ENCODE peak calls at places on chromosomes 11 and 22, in five cellular contexts. D, H, U, C and L are unnamed samples.

GRCh38 chr22:32823024-32823730 is 21.7 kb downstream of the TIMP3 start:
- DNase-seq in D (no peak), H (no peak), U (no peak), C (no peak), L (peak)

GRCh38 chr22:21632237-21632895 is at the start of gene CCDC116:
- DNase-seq in D (peak), H (peak), U (no peak), C (no peak), L (peak)

GRCh38 chr11:9922806-9923205 is 258.9 kb downstream of the SWAP70 start:
- DNase-seq in D (no peak), H (no peak), U (no peak), C (no peak), L (no peak)

GRCh38 chr11:36056160-36056751 is 112.4 kb downstream of the LDLRAD3 start:
- DNase-seq in D (no peak), H (no peak), U (no peak), C (no peak), L (peak)

GRCh38 chr11:35303596-35304392 is 115.6 kb downstream of the SLC1A2 start:
- DNase-seq in D (no peak), H (no peak), U (no peak), C (peak), L (no peak)

GRCh38 chr11:9214765-9215164 is 50.4 kb downstream of the DENND5A start:
- DNase-seq in D (no peak), H (no peak), U (no peak), C (no peak), L (peak)

GRCh38 chr22:38435960-38436359 is 19.0 kb downstream of the KCNJ4 start:
- DNase-seq in D (no peak), H (no peak), U (no peak), C (no peak), L (no peak)

GRCh38 chr11:67374571-67375276 is 1.3 kb upstream of the CLCF1 start:
- DNase-seq in D (no peak), H (no peak), U (no peak), C (no peak), L (peak)

GRCh38 chr11:110531056-110531756 is 101.5 kb downstream of the FDX1 start:
- DNase-seq in D (no peak), H (no peak), U (no peak), C (no peak), L (no peak)

GRCh38 chr11:47551086-47551485 is 1.8 kb downstream of the CELF1 start:
- DNase-seq in D (no peak), H (no peak), U (no peak), C (no peak), L (peak)

GRCh38 chr11:10779086-10779485 is 28.0 kb downstream of the CTR9 start:
- DNase-seq in D (no peak), H (no peak), U (no peak), C (no peak), L (no peak)

GRCh38 chr11:4464216-4465159 is 15.4 kb downstream of the OR52K2 start:
- DNase-seq in D (no peak), H (no peak), U (no peak), C (no peak), L (peak)

GRCh38 chr11:119478711-119479285 is 55.8 kb upstream of the THY1 start:
- DNase-seq in D (no peak), H (no peak), U (no peak), C (peak), L (peak)

GRCh38 chr11:26276798-26277424 is 55.0 kb upstream of the ANO3 start:
- DNase-seq in D (peak), H (peak), U (peak), C (peak), L (peak)

GRCh38 chr11:35142481-35143207 is 3.7 kb downstream of the CD44 start:
- DNase-seq in D (no peak), H (no peak), U (no peak), C (no peak), L (no peak)